ENCODE peak calls at places on chromosomes 3 and 15, in five cellular contexts. U is breast epithelium, H is tibial artery, B is psoas muscle, N is PC-9. O is an unnamed sample.

GRCh38 chr15:91068966-91069365 is 31.1 kb upstream of the SV2B start:
- DNase-seq in U (no peak), H (no peak), B (no peak), N (no peak), O (no peak)

GRCh38 chr3:58333206-58334012 is 717 bp downstream of the PXK start:
- DNase-seq in H (peak; percentile 32), B (peak; percentile 58), N (peak; percentile 22), U (peak; percentile 23), O (peak; percentile 5)

GRCh38 chr3:26712211-26713026 is 89.8 kb downstream of the LRRC3B start:
- DNase-seq in U (no peak), H (no peak), B (no peak), N (peak; percentile 2), O (no peak)

GRCh38 chr15:82999905-83000671 is 11.4 kb downstream of the C15orf40 start:
- DNase-seq in N (peak; percentile 14), U (no peak), B (no peak), H (no peak), O (no peak)

GRCh38 chr15:26075770-26076169 is 212.6 kb upstream of the ATP10A start:
- DNase-seq in U (no peak), H (no peak), N (no peak), B (no peak), O (no peak)

GRCh38 chr15:53072077-53072476 is 281.9 kb upstream of the ONECUT1 start:
- DNase-seq in U (peak; percentile 17), B (no peak), H (no peak), N (peak; percentile 75), O (no peak)

GRCh38 chr3:32855350-32855953 is 37.7 kb downstream of the TRIM71 start:
- DNase-seq in B (no peak), H (no peak), N (no peak), U (no peak), O (no peak)

GRCh38 chr3:177451940-177452484 is 254.7 kb upstream of the TBL1XR1 start:
- DNase-seq in B (no peak), H (no peak), N (no peak), U (no peak), O (no peak)

GRCh38 chr3:14183015-14183577 is 4.5 kb downstream of the LSM3 start:
- DNase-seq in U (no peak), H (no peak), N (no peak), B (no peak), O (no peak)

GRCh38 chr15:96064351-96064756 is 266.1 kb upstream of the NR2F2 start:
- DNase-seq in B (no peak), H (no peak), U (no peak), N (no peak), O (no peak)

GRCh38 chr15:92001307-92001706 is 147.8 kb downstream of the SLCO3A1 start:
- DNase-seq in N (no peak), B (no peak), U (no peak), H (no peak), O (no peak)

GRCh38 chr15:70584838-70585706 is 178.3 kb downstream of the UACA start:
- DNase-seq in B (no peak), H (no peak), U (no peak), N (peak; percentile 71), O (no peak)

GRCh38 chr15:58440922-58441321 is 9.1 kb downstream of the LIPC start:
- DNase-seq in N (peak; percentile 83), B (no peak), U (no peak), H (no peak), O (no peak)

GRCh38 chr15:41511331-41512077 is 2.1 kb downstream of the LTK start:
- DNase-seq in H (no peak), U (no peak), N (no peak), B (no peak), O (no peak)

GRCh38 chr15:61556037-61556648 is 327.0 kb upstream of the RORA start:
- DNase-seq in U (no peak), N (no peak), H (no peak), B (no peak), O (no peak)

GRCh38 chr3:35965908-35966307 is 326.6 kb downstream of the ARPP21 start:
- DNase-seq in U (no peak), B (no peak), H (no peak), N (no peak), O (no peak)

GRCh38 chr3:10351013-10351735 is 30.3 kb upstream of the SEC13 start:
- DNase-seq in U (no peak), H (no peak), B (peak; percentile 23), N (no peak), O (no peak)

GRCh38 chr3:195191580-195191979 is 79.4 kb downstream of the XXYLT1 start:
- DNase-seq in B (no peak), N (no peak), U (no peak), H (no peak), O (no peak)

GRCh38 chr15:88543065-88543776 is 3.3 kb downstream of the DET1 start:
- DNase-seq in H (no peak), B (no peak), U (no peak), N (no peak), O (no peak)

GRCh38 chr15:47516576-47517371 is 200.5 kb upstream of the SEMA6D start:
- DNase-seq in N (no peak), H (no peak), B (no peak), U (no peak), O (no peak)

GRCh38 chr3:46878796-46879436 is 1.4 kb downstream of the PTH1R start:
- DNase-seq in B (no peak), H (no peak), N (peak; percentile 79), U (no peak), O (no peak)

GRCh38 chr15:39587291-39587909 is 6.5 kb downstream of the THBS1 start:
- DNase-seq in U (no peak), H (no peak), B (no peak), N (no peak), O (no peak)

GRCh38 chr3:72123908-72124441 is 339.0 kb upstream of the PROK2 start:
- DNase-seq in H (peak; percentile 84), B (peak; percentile 85), N (peak; percentile 11), U (peak; percentile 82), O (no peak)

GRCh38 chr3:112013058-112013783 is 14.5 kb downstream of the TAGLN3 start:
- DNase-seq in N (peak; percentile 64), H (peak; percentile 57), U (peak; percentile 22), B (peak; percentile 79), O (peak; percentile 9)

GRCh38 chr3:142028174-142028833 is 121.0 kb downstream of the TFDP2 start:
- DNase-seq in B (no peak), U (no peak), N (peak; percentile 35), H (no peak), O (no peak)

GRCh38 chr3:99242271-99242670 is 340.8 kb upstream of the DCBLD2 start:
- DNase-seq in U (no peak), H (no peak), N (no peak), B (no peak), O (no peak)

GRCh38 chr3:146746190-146746589 is 141.0 kb upstream of the PLSCR5 start:
- DNase-seq in U (no peak), N (no peak), B (no peak), H (no peak), O (no peak)

DNA sequence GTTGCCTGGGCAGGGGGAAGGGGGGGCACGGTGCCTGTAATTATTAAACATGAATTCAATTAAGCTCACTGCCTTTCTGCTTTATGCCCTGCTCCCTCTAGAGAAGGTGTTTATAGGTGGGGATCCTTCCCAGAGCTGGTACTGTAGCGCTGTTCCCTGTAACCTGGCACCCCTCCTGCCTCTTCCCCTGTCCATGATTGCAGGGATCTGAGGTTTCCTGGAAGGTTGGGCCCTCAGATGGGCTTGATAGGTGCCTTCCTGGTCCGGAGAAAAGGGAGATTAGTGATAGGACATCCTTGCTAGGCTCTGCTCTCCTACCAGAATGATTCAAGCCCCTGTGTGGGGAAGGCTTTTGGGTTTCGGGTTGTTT is 2.1 kb upstream of the FAM131A start:
- DNase-seq in U (no peak), H (no peak), N (no peak), B (peak; percentile 46), O (no peak)
- H3K4me3 ChIP-seq in U (peak overlapping the region; percentile 83), H (peak overlapping the region; percentile 94), N (peak overlapping the region; percentile 68), B (peak overlapping the region; percentile 79), O (peak overlapping the region; percentile 62)

GRCh38 chr3:6770376-6770648 is 90.6 kb upstream of the GRM7 start:
- DNase-seq in B (no peak), N (no peak), H (no peak), U (no peak), O (no peak)

GRCh38 chr3:6771171-6771570 is 89.7 kb upstream of the GRM7 start:
- DNase-seq in B (no peak), H (no peak), N (no peak), U (no peak), O (no peak)
- H3K27ac ChIP-seq in B (no peak overlapping the region), H (no peak overlapping the region), N (no peak overlapping the region), U (no peak overlapping the region), O (no peak overlapping the region)

DNA sequence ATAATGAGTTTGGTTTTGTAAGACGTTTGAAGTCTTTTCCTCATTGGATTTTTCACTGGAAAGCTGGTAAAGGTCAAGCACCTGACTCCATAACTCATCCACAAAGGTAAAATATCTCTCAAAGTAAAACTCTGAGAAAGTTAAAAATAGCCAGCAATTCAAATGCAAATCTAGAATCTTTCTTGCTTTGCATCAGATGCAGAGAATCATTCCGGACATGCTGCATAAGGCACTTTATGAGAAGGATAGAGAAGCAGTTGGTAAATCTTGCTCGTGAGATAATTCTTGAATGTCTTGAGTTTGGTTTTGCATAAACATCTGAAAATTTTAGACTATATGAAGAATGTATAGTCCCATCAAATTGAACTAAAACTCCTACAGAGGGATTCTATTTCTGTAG is 9.1 kb downstream of the KCNMB2 start:
- DNase-seq in H (no peak), N (no peak), B (no peak), U (no peak), O (no peak)
- H3K4me3 ChIP-seq in H (no peak overlapping the region), N (no peak overlapping the region), B (no peak overlapping the region), U (no peak overlapping the region), O (no peak overlapping the region)

DNA sequence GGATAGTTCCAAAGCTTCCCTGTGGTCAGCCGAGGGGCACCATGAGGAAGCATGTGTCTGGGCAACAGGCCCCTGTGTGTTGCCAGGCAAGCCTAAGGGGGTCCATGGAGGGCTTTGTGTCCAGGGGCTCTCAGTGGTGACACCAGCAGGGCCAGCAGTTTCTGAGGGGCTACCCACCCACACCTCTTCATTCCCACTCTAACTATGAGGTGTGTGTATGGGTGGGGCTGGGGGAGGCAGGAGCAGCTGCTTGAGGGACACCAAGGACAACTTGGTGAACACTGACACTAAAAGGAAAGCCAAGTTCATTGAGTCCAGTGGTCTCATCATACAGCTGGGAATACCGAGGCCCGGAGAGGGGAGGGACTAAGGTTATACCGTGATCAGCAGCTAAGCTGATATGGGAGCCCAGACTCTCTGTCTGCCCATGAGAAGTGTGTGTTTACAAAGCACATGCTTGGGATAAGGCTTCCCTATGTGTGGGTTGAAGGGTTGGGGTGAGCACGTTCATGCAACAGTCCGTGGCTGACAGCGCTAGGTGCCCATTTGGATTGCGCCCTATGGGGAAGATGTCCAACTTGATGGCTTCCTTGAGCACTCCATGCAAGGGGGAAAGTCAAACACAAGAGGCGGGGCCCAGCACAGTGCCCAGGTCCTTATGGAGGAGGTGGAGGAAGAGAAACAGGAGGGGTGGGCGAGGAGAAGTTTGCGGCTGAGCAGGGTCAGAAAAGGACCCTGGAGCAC is 34.8 kb upstream of the CHRNB4 start:
- DNase-seq in N (no peak), B (no peak), H (no peak), U (no peak), O (no peak)
- H3K27ac ChIP-seq in N (no peak overlapping the region), B (no peak overlapping the region), H (no peak overlapping the region), U (no peak overlapping the region), O (no peak overlapping the region)

O was measured in effector memory CD4-positive, alpha-beta T cell.